ENCODE peak calls at places on chromosome 15, in four cellular contexts. One of them, this sample, is unnamed.

GRCh38 chr15:90322531-90322930 is 29.6 kb upstream of the ZNF774 start:
- DNase-seq in aorta: no peak
- DNase-seq in uterus: no peak
- DNase-seq in NCI-H510A: no peak
- DNase-seq in this sample: no peak

GRCh38 chr15:65921780-65922179 is 52.5 kb downstream of the RAB11A start:
- DNase-seq in uterus: no peak
- DNase-seq in NCI-H510A: no peak
- DNase-seq in aorta: no peak
- DNase-seq in this sample: no peak

GRCh38 chr15:74542192-74543042 is 1.4 kb downstream of the ARID3B start:
- DNase-seq in uterus: no peak
- DNase-seq in NCI-H510A: no peak
- DNase-seq in aorta: no peak
- DNase-seq in this sample: no peak

GRCh38 chr15:74208901-74209559 is 6.4 kb upstream of the STRA6 start:
- DNase-seq in NCI-H510A: peak; percentile 72
- DNase-seq in uterus: no peak
- DNase-seq in aorta: no peak
- DNase-seq in this sample: no peak

GRCh38 chr15:64892850-64893403 is 18.8 kb upstream of the ANKDD1A start:
- DNase-seq in aorta: peak; percentile 49
- DNase-seq in NCI-H510A: no peak
- DNase-seq in uterus: no peak
- DNase-seq in this sample: no peak

GRCh38 chr15:88440021-88440420 is 27.2 kb downstream of the MRPL46 start:
- DNase-seq in aorta: no peak
- DNase-seq in NCI-H510A: no peak
- DNase-seq in uterus: no peak
- DNase-seq in this sample: no peak

GRCh38 chr15:68608206-68608843 is 29.5 kb downstream of the CORO2B start:
- DNase-seq in NCI-H510A: no peak
- DNase-seq in aorta: peak; percentile 78
- DNase-seq in uterus: peak; percentile 88
- DNase-seq in this sample: peak; percentile 44

GRCh38 chr15:88782465-88782864 is 20.8 kb upstream of the ACAN start:
- DNase-seq in uterus: no peak
- DNase-seq in NCI-H510A: no peak
- DNase-seq in aorta: no peak
- DNase-seq in this sample: no peak

GRCh38 chr15:60774829-60775228 is 295.9 kb upstream of the ICE2 start:
- DNase-seq in NCI-H510A: no peak
- DNase-seq in aorta: no peak
- DNase-seq in uterus: no peak
- DNase-seq in this sample: no peak